ENCODE peak calls at places on chromosomes 12 and 14, in ten cellular contexts. V is CD4-positive, CD25-positive, alpha-beta regulatory T cell; Q is stomach; E is neural progenitor cell; U is CD8-positive, alpha-beta memory T cell; C is CD8-positive, alpha-beta T cell; K is caudate nucleus; R is Panc1; T is SK-N-SH; F is CD4-positive, alpha-beta T cell. X is an unnamed sample.

GRCh38 chr14:35699791-35700444 is 109.2 kb downstream of the RALGAPA1 start:
- DNase-seq in V (no peak), Q (no peak), E (no peak), U (no peak), C (no peak), K (no peak), R (no peak), T (no peak), F (no peak), X (no peak)

GRCh38 chr14:74552623-74553022 is 59.1 kb downstream of the ISCA2 start:
- DNase-seq in V (no peak), Q (peak), E (no peak), U (no peak), C (no peak), K (no peak), R (no peak), T (peak), F (no peak), X (no peak)

GRCh38 chr14:75003250-75004027 is 718 bp downstream of the EIF2B2 start:
- DNase-seq in V (no peak), Q (no peak), E (peak), U (no peak), C (no peak), K (no peak), R (no peak), T (no peak), F (no peak), X (no peak)

GRCh38 chr12:85405781-85406522 is 125.9 kb downstream of the ALX1 start:
- DNase-seq in V (no peak), Q (no peak), E (peak), U (no peak), C (no peak), K (no peak), R (no peak), T (no peak), F (no peak), X (no peak)

GRCh38 chr12:51118706-51119105 is 35.3 kb upstream of the CSRNP2 start:
- DNase-seq in V (no peak), Q (no peak), E (no peak), U (no peak), C (no peak), K (no peak), R (peak), T (no peak), F (no peak), X (peak)

GRCh38 chr12:66119870-66120241 is 10.7 kb downstream of the LLPH start:
- DNase-seq in V (no peak), Q (no peak), E (no peak), U (no peak), C (no peak), K (no peak), R (no peak), T (no peak), F (no peak), X (no peak)

GRCh38 chr14:63899953-63900352 is 47.1 kb downstream of the SYNE2 start:
- DNase-seq in V (no peak), Q (no peak), E (no peak), U (peak), C (no peak), K (no peak), R (no peak), T (no peak), F (no peak), X (no peak)

GRCh38 chr12:58450868-58451482 is 469.3 kb downstream of the LRIG3 start:
- DNase-seq in V (no peak), Q (peak), E (peak), U (no peak), C (no peak), K (no peak), R (no peak), T (no peak), F (no peak), X (no peak)

GRCh38 chr12:7667025-7667575 is 1.4 kb upstream of the APOBEC1 start:
- DNase-seq in V (no peak), Q (no peak), E (no peak), U (no peak), C (no peak), K (no peak), R (no peak), T (no peak), F (no peak), X (peak)

GRCh38 chr12:66960704-66961690 is 282.1 kb upstream of the GRIP1 start:
- DNase-seq in V (no peak), Q (no peak), E (no peak), U (no peak), C (no peak), K (no peak), R (no peak), T (no peak), F (no peak), X (peak)

GRCh38 chr14:68523994-68524725 is 268.7 kb downstream of the ZFP36L1 start:
- DNase-seq in V (no peak), Q (no peak), E (no peak), U (no peak), C (no peak), K (no peak), R (no peak), T (no peak), F (no peak), X (no peak)

GRCh38 chr14:103607039-103607668 is 21.9 kb upstream of the KLC1 start:
- DNase-seq in V (peak), Q (peak), E (peak), U (peak), C (peak), K (no peak), R (no peak), T (peak), F (peak), X (peak)

GRCh38 chr12:50112456-50113218 is 601 bp downstream of the COX14 start:
- DNase-seq in V (no peak), Q (peak), E (peak), U (no peak), C (no peak), K (no peak), R (no peak), T (peak), F (no peak), X (peak)

GRCh38 chr12:47219243-47219642 is 139.5 kb upstream of the AMIGO2 start:
- DNase-seq in V (no peak), Q (no peak), E (no peak), U (no peak), C (no peak), K (no peak), R (peak), T (no peak), F (no peak), X (peak)

GRCh38 chr14:77278461-77279230 is 7.6 kb upstream of the NGB start:
- DNase-seq in V (no peak), Q (no peak), E (no peak), U (no peak), C (no peak), K (no peak), R (no peak), T (no peak), F (no peak), X (no peak)

GRCh38 chr12:75735853-75736252 is 224.4 kb upstream of the KRR1 start:
- DNase-seq in V (no peak), Q (peak), E (no peak), U (no peak), C (no peak), K (no peak), R (no peak), T (no peak), F (no peak), X (no peak)

GRCh38 chr12:38544357-38545066 is 227.9 kb downstream of the ALG10B start:
- DNase-seq in V (no peak), Q (no peak), E (peak), U (no peak), C (no peak), K (no peak), R (no peak), T (no peak), F (no peak), X (no peak)

GRCh38 chr12:111457577-111457976 is 51.9 kb downstream of the SH2B3 start:
- DNase-seq in V (no peak), Q (no peak), E (no peak), U (no peak), C (no peak), K (no peak), R (no peak), T (no peak), F (no peak), X (no peak)

GRCh38 chr12:7439579-7440505 is 4.1 kb downstream of the CD163L1 start:
- DNase-seq in V (no peak), Q (no peak), E (peak), U (peak), C (no peak), K (no peak), R (no peak), T (peak), F (no peak), X (peak)

GRCh38 chr12:65586796-65587195 is 237.5 kb upstream of the HMGA2 start:
- DNase-seq in V (no peak), Q (no peak), E (no peak), U (no peak), C (no peak), K (no peak), R (no peak), T (no peak), F (no peak), X (no peak)

GRCh38 chr14:95486875-95487668 is 29.4 kb downstream of the SYNE3 start:
- DNase-seq in V (no peak), Q (no peak), E (no peak), U (no peak), C (no peak), K (no peak), R (no peak), T (no peak), F (no peak), X (no peak)

GRCh38 chr12:58564721-58565120 is 355.6 kb downstream of the LRIG3 start:
- DNase-seq in V (no peak), Q (no peak), E (no peak), U (no peak), C (no peak), K (no peak), R (no peak), T (no peak), F (no peak), X (no peak)

DNA sequence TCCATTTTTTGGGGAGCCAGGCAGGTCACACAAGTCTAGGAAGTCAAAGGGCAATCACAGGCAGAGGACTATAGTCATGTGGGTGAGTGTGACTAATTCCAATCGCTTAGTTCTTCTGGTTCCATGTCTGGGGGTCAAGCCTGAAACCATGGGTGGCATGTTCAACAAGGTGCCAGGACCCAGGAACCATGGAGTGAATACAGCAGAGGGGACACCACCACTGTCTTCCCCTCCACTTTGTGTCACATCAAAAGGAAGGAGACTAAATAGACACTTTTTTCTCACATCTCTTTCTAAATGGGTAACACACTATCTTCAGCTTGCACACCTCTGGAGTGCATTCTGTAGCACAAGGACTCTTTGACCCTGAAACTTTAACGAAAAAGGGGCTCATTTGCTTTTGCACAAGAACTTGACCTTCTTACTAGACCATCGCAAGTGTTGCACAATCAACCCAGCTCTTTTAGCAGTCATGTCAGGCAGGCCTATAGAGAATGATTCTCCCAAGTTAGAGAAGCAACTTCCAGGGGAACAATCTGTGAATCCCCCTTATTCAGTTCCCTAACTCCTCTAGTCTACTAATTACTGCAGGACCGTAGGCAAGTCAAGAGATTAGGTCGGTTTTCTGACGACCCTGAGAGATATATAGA is 398.7 kb downstream of the NELL2 start:
- DNase-seq in V (no peak), Q (no peak), E (no peak), U (no peak), C (no peak), K (no peak), R (no peak), T (no peak), F (no peak), X (no peak)
- H3K27ac ChIP-seq in V (no peak), Q (no peak), E (no peak), U (no peak), C (no peak), K (no peak), R (no peak), T (no peak), F (no peak), X (no peak)

DNA sequence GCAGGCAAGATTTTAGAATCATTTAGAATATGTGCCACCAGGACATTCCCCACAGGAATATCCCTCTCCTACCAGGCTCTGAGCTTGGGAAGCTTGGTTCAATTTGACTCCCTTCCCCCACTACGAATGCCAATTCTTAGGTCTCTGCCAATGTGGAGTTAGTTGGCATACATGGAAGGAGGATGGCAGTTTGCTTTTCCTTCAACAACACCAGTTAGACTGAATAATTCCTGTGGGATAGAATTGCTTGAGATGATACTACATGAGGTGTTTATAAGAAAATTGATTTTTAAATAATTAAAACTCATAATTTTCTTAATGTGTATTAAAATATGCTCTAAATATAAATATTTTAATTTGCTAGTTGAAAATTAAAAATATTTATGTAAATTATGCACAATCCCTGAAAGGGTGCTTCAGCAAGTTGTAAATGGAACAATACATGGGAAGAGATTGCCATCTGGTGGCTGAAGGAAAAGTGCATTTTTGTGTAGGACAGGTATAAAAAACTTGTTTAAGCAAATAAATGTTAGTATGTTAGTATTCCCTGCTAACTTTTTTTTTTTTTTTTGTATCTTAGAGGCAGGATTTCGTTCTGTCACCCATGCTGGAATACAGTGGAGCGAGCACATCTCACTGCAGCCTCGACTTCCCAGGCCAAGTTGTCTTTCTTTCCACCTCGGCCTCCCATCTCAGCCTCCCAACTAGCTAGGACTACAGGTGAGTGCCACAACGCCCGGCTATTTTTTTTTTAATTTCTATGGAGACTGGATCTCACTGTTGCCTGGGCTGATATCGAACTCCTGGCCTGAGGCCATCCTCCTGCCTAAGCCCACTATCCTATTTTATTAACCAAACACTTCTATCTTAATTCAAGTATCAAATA is 25.8 kb upstream of the STRAP start:
- DNase-seq in V (peak), Q (peak), E (peak), U (peak), C (peak), K (no peak), R (peak), T (no peak), F (peak), X (peak)
- H3K27ac ChIP-seq in V (no peak), Q (no peak), E (no peak), U (no peak), C (no peak), K (no peak), R (no peak), T (peak), F (no peak), X (no peak)

DNA sequence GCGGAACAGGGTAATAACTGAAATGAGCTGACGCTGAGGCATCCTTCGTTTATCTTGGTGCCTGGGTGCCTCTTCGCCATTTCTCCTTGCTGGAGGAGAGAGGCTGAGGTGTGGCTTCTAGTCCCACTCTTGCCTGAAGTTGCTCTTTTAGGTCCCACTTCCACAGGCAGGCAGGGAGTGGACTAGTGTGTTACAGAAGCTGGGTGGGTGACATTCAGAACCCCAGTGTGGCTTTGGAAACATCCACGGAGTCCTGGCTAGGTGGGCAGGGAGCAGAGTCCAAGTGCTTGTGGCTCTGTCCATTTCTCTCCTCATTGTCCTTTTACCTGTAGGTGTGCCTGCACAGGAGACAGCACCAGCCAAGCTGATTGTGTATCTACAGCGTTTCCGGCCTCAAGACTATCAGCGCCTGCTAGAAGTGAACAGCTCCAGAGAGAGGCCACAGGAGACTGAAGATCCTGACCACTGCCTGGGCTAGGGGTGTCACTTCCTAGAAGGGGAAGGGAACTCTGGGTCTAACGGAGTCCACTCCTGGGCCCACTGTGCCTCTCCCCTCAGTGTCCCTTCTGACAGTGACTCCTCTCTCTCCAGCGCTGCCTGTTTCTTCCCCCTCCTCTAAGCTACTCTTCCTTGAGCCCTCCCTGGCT is 2.4 kb downstream of the THTPA start:
- DNase-seq in V (no peak), Q (no peak), E (no peak), U (no peak), C (no peak), K (no peak), R (no peak), T (no peak), F (no peak), X (no peak)
- H3K27ac ChIP-seq in V (no peak), Q (no peak), E (no peak), U (no peak), C (no peak), K (no peak), R (no peak), T (no peak), F (peak), X (peak)

GRCh38 chr12:48853228-48853688 is 1.3 kb upstream of the DDX23 start:
- DNase-seq in V (peak), Q (peak), E (peak), U (peak), C (peak), K (peak), R (peak), T (peak), F (peak), X (peak)
- H3K27ac ChIP-seq in V (peak), Q (peak), E (no peak), U (peak), C (peak), K (peak), R (peak), T (peak), F (no peak), X (no peak)

X was measured in RWPE1.